ENCODE peak calls at places on chromosomes 13 and 19, in nine cellular contexts. H, V, T, Y, R, F, W, M and C are unnamed samples.

GRCh38 chr13:19836472-19836871 is 27.0 kb downstream of the ZMYM5 start:
- DNase-seq in H (no peak), V (peak; percentile 36), T (peak; percentile 15), Y (no peak), R (no peak), F (no peak), W (no peak), M (no peak), C (no peak)

GRCh38 chr13:101942038-101942437 is 459.8 kb downstream of the FGF14 start:
- DNase-seq in H (peak; percentile 10), V (peak; percentile 20), T (peak; percentile 4), Y (no peak), R (peak; percentile 64), F (peak; percentile 27), W (no peak), M (peak; percentile 76), C (no peak)

GRCh38 chr13:98540476-98540875 is 36.4 kb downstream of the STK24 start:
- DNase-seq in H (no peak), V (peak; percentile 34), T (no peak), Y (no peak), R (no peak), F (no peak), W (no peak), M (no peak), C (no peak)

GRCh38 chr13:99866781-99867180 is 104.8 kb downstream of the ZIC5 start:
- DNase-seq in H (no peak), V (no peak), T (no peak), Y (no peak), R (no peak), F (no peak), W (no peak), M (no peak), C (no peak)

GRCh38 chr19:32311371-32311770 is 34.0 kb upstream of the ZNF507 start:
- DNase-seq in H (no peak), V (no peak), T (no peak), Y (no peak), R (no peak), F (no peak), W (no peak), M (no peak), C (no peak)

GRCh38 chr13:94708031-94708571 is 4.2 kb downstream of the SOX21 start:
- DNase-seq in H (no peak), V (no peak), T (no peak), Y (no peak), R (peak; percentile 95), F (no peak), W (no peak), M (peak; percentile 87), C (no peak)

GRCh38 chr13:105979586-105979985 is 555.9 kb downstream of the EFNB2 start:
- DNase-seq in H (no peak), V (no peak), T (peak; percentile 33), Y (no peak), R (peak; percentile 30), F (peak; percentile 17), W (no peak), M (no peak), C (no peak)

GRCh38 chr13:19984430-19985218 is 26.1 kb downstream of the ZMYM2 start:
- DNase-seq in H (peak; percentile 7), V (peak; percentile 48), T (peak; percentile 66), Y (peak; percentile 24), R (peak; percentile 55), F (peak; percentile 16), W (no peak), M (peak; percentile 84), C (no peak)

GRCh38 chr19:927044-927706 is 1.3 kb downstream of the ARID3A start:
- DNase-seq in H (no peak), V (no peak), T (peak; percentile 71), Y (no peak), R (peak; percentile 78), F (no peak), W (no peak), M (peak; percentile 73), C (peak; percentile 60)

GRCh38 chr13:98476538-98476966 is 100.4 kb downstream of the STK24 start:
- DNase-seq in H (peak; percentile 84), V (peak; percentile 96), T (peak; percentile 82), Y (peak; percentile 84), R (no peak), F (no peak), W (peak; percentile 72), M (peak; percentile 45), C (peak; percentile 82)

GRCh38 chr19:57559008-57559403 is 657 bp downstream of the ZNF550 start:
- DNase-seq in H (peak; percentile 29), V (peak; percentile 18), T (peak; percentile 35), Y (no peak), R (peak; percentile 58), F (peak; percentile 36), W (no peak), M (peak; percentile 55), C (no peak)

GRCh38 chr19:15194938-15195337 is 5.9 kb downstream of the NOTCH3 start:
- DNase-seq in H (no peak), V (peak; percentile 80), T (peak; percentile 63), Y (no peak), R (no peak), F (no peak), W (no peak), M (no peak), C (no peak)

GRCh38 chr19:18109731-18110671 is 12.4 kb downstream of the MAST3 start:
- DNase-seq in H (no peak), V (no peak), T (no peak), Y (no peak), R (peak; percentile 76), F (no peak), W (no peak), M (peak; percentile 75), C (no peak)

GRCh38 chr19:4305659-4306058 is 1.3 kb downstream of the FSD1 start:
- DNase-seq in H (no peak), V (no peak), T (no peak), Y (no peak), R (no peak), F (no peak), W (no peak), M (no peak), C (no peak)

GRCh38 chr19:4303778-4304508 is 455 bp upstream of the FSD1 start:
- DNase-seq in H (no peak), V (no peak), T (no peak), Y (no peak), R (no peak), F (no peak), W (no peak), M (no peak), C (no peak)

GRCh38 chr19:4302238-4302630 is at the start of gene TMIGD2:
- DNase-seq in H (no peak), V (no peak), T (no peak), Y (no peak), R (no peak), F (no peak), W (no peak), M (no peak), C (no peak)

GRCh38 chr19:4305253-4305612 is 835 bp downstream of the FSD1 start:
- DNase-seq in H (no peak), V (no peak), T (no peak), Y (no peak), R (no peak), F (no peak), W (no peak), M (peak; percentile 70), C (no peak)

DNA sequence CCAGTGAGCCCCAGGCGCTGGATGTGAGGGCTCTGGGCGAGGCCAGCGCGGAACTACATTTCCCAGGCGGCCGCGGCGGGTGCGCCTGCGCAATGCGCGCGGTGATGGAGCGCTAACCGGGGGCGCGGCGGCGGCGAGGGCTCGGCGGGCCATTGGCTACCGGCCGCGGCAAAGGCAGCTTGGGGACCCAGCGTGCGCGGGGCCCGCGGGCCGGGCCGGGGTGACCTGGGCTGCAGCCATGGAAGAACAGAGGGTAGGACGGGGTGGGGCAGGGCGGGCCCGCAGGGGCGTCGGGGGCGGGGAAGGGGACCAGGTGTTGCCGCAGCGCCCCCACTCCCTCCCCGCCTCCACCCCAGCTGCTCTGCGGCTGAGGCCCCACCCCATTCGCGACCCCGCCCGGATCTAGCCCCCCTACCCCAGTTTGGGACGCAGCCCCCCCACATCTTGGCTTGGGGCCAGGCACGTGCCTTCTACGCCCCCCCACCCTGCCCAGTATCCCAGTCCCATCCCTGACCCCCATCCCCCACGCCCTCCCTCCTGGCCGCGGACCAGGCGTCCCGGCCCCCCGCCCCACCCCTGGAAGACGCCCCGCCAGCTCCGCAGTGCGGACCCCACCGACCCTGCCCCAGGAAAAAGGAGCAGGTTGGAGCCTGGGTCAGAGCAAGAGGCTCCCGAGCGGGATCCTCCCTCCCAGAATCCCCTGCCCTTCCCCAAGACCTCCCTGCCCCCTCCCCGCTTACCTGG is at the start of gene FSD1:
- DNase-seq in H (no peak), V (peak; percentile 37), T (peak; percentile 71), Y (no peak), R (peak; percentile 92), F (peak; percentile 52), W (no peak), M (peak; percentile 88), C (no peak)
- H3K4me3 ChIP-seq in H (peak within 1 kb of the TSS; percentile 28), V (peak within 1 kb of the TSS; percentile 6), T (peak within 1 kb of the TSS; percentile 57), Y (peak within 1 kb of the TSS; percentile 35), R (peak within 1 kb of the TSS; percentile 67), F (peak within 1 kb of the TSS; percentile 59), W (peak within 1 kb of the TSS; percentile 46), M (peak within 1 kb of the TSS; percentile 51), C (peak within 1 kb of the TSS; percentile 41)

GRCh38 chr13:61415749-61416148 is at the start of gene PCDH20:
- DNase-seq in H (no peak), V (no peak), T (no peak), Y (no peak), R (no peak), F (no peak), W (no peak), M (no peak), C (no peak)
- H3K4me3 ChIP-seq in H (no peak within 1 kb of the TSS), V (peak within 1 kb of the TSS; percentile 60), T (peak within 1 kb of the TSS; percentile 52), Y (no peak within 1 kb of the TSS), R (peak within 1 kb of the TSS; percentile 56), F (peak within 1 kb of the TSS; percentile 26), W (peak within 1 kb of the TSS; percentile 24), M (peak within 1 kb of the TSS; percentile 69), C (peak within 1 kb of the TSS; percentile 10)

DNA sequence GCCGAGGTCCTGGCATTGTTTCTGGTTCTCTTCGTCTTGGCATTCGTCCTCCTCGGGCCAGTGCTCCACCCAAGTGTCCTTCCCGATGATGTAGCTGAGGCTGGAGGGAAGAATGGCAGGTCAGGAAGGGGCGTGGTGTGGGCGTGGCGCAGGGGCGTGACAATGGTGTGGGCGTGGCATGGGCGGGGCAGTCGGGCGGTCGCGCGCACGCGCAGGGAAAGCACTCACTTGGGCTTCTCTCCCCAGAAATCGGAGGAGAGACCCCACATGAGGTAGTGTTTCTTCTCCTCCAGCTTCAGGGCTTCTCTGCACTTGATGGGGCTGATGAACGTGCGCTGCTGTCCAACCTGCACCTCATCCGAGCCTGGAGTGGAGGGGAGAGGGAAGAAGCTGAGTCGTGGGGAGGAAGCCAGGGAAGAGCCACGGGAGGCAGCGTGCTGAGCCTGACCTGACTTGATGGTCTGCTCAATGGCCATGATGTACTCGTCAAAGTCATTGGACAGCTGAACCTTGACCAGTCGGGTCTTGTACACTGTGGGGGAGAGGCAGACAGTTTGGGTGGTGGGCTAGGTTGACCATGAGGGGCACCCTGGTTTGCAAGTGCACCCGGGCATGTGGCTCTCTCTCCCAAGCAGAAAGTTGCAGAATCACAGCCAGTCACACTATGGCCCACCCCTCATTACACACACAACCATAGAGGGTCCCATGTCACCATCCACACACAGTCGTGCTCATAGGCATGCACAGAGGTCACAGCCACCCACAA is 8.1 kb upstream of the TNFSF14 start:
- DNase-seq in H (no peak), V (no peak), T (peak; percentile 46), Y (no peak), R (peak; percentile 67), F (peak; percentile 18), W (no peak), M (peak; percentile 84), C (no peak)
- H3K4me3 ChIP-seq in H (no peak overlapping the region), V (no peak overlapping the region), T (no peak overlapping the region), Y (no peak overlapping the region), R (peak overlapping the region; percentile 27), F (no peak overlapping the region), W (no peak overlapping the region), M (peak overlapping the region; percentile 54), C (no peak overlapping the region)

GRCh38 chr19:52785506-52785905 is 1.1 kb downstream of the ZNF600 start:
- DNase-seq in H (no peak), V (no peak), T (no peak), Y (no peak), R (no peak), F (no peak), W (no peak), M (no peak), C (no peak)
- H3K4me3 ChIP-seq in H (no peak overlapping the region), V (no peak overlapping the region), T (peak overlapping the region; percentile 79), Y (no peak overlapping the region), R (no peak overlapping the region), F (no peak overlapping the region), W (no peak overlapping the region), M (peak overlapping the region; percentile 94), C (peak overlapping the region; percentile 39)